ENCODE peak calls at places on chromosomes 12 and 14, in four cellular contexts. Y, U, V and I are unnamed samples.

GRCh38 chr14:29486132-29486531 is 441.5 kb downstream of the PRKD1 start:
- DNase-seq in U (no peak), V (no peak), Y (no peak), I (no peak)

GRCh38 chr14:95260537-95261440 is 58.9 kb downstream of the CLMN start:
- DNase-seq in V (no peak), Y (no peak), U (no peak), I (no peak)

GRCh38 chr12:47864646-47865235 is 40.1 kb downstream of the VDR start:
- DNase-seq in V (no peak), U (no peak), Y (no peak), I (peak)

GRCh38 chr12:48351022-48351708 is 446 bp upstream of the ZNF641 start:
- DNase-seq in V (peak), Y (no peak), U (peak), I (peak)

GRCh38 chr14:65210118-65210826 is 108.0 kb upstream of the MAX start:
- DNase-seq in V (no peak), Y (no peak), U (no peak), I (no peak)

GRCh38 chr14:35985504-35986218 is 159.5 kb downstream of the BRMS1L start:
- DNase-seq in Y (no peak), V (no peak), U (no peak), I (no peak)

GRCh38 chr14:68950111-68950510 is 29.0 kb downstream of the ACTN1 start:
- DNase-seq in U (no peak), V (no peak), Y (no peak), I (no peak)

GRCh38 chr14:94051115-94051514 is 25.0 kb downstream of the OTUB2 start:
- DNase-seq in V (peak), Y (no peak), U (peak), I (no peak)

GRCh38 chr12:40093512-40093911 is 12.4 kb downstream of the SLC2A13 start:
- DNase-seq in Y (no peak), V (no peak), U (no peak), I (no peak)

DNA sequence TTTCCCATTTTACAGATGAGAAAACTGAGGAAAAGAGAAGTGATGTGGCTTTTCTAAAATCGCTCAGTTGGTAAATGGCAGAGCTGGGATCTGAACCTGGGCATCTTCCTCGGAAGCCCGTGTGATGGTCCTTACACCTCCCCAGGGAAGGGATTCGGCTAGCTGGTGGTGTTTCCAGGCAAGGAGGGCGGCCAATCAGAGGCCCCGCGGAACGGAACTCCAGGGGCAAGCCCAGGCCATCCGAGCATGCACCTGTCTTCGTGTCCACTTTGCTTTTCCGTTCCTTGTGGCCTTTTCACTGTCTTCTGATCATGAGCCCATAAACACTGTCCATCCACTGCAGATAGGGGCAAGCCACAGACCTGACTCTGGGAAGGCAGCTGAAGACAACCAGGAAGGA is 114.8 kb upstream of the TMEM132D start:
- DNase-seq in V (no peak), Y (no peak), U (no peak), I (no peak)
- H3K27ac ChIP-seq in V (no peak), Y (no peak), U (peak), I (no peak)

GRCh38 chr12:27732281-27732680 is 21.6 kb downstream of the MRPS35 start:
- DNase-seq in U (no peak), V (no peak), Y (no peak), I (no peak)
- TF ChIP-seq CTCF in U (no peak), V (no peak), Y (peak), I (peak)

GRCh38 chr14:89185919-89186849 is 230.8 kb downstream of the FOXN3 start:
- DNase-seq in Y (no peak), V (peak), U (no peak), I (no peak)
- H3K27ac ChIP-seq in Y (peak), V (peak), U (peak), I (no peak)

DNA sequence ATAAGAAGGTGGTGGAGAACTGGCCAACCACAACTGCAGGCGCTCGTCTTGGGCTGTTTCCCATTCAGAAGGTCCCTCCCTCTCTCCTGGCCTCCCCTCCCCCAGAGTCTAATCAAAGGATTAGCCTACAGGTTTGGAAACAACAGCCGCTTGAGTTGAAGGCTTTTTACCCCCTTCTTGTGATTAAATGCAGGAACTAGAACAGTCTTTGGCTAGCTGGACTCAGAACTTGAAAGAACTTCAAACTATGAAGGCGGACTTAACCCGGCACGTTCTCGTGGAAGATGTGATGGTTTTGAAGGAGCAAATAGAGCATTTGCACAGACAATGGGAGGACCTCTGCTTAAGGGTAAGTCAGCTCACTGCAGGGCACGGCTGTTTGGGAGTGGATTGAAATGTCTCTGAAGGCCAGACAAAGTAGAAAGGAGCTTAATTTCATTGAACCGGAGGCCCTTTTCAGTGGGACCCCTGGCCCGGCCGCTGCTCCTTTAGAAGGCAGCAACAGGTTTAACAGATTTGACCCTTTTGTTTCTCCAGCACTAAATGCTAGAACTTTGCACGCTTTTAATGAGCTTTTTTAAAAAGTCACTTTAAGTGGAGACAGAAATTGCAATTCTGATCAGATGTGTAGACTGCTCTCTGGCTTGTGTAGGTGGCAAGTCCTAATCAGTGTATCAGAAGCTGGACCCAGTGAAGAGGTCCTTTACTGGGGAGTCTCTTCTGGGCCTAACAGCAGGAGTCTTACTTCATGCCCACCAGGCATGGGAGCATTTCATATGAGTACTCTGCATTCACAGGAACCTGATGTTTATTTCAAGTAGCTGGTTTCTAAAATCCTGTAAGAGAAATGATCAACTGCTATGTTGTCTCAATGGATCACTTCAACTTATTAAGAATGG is 107.7 kb downstream of the ESR2 start:
- DNase-seq in U (no peak), V (no peak), Y (no peak), I (no peak)
- TF ChIP-seq CTCF in U (no peak), V (no peak), Y (no peak), I (no peak)

GRCh38 chr14:75144944-75145343 is 18.1 kb upstream of the NEK9 start:
- DNase-seq in Y (no peak), U (no peak), V (no peak), I (no peak)

GRCh38 chr14:75141967-75142366 is 15.1 kb upstream of the NEK9 start:
- DNase-seq in V (no peak), U (no peak), Y (no peak), I (no peak)

GRCh38 chr14:75142494-75142893 is 15.6 kb upstream of the NEK9 start:
- DNase-seq in U (no peak), V (no peak), Y (no peak), I (no peak)

GRCh38 chr14:75141062-75141461 is 14.2 kb upstream of the NEK9 start:
- DNase-seq in V (no peak), U (no peak), Y (no peak), I (peak)

DNA sequence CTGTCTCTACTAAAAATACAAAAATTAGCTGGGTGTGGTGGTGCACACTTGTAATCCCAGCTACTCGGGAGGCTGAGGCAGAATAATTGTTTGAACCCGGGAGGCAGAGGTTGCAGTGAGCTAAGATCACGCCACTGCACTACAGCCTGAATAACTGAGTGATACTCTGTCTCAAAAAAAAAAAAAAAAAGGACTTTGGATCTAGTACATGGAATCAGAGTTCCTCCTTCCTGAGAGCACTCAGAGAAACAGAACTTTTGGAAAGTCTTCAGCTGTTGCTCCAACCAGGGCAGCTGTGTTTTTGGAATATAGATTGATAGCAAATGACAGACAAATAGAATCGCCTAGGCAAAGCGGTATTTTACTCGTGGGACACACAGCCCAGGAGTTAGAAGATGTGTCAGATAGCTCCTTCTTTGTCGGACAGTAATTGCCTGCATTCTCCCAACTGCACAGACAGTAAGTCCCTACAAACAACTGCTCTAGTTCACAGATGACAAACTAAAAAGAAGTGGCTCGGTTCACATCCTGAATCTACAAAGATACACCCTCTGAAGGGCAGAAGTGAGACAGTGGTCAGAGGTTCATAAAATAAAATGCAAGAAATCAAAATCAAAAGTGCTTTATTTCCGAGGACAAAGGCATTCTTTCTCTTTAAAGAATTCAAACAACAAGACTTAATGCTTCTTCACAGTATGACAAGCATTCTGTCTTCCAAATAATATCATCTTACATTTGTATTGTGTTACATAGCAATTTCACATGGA is 17.1 kb upstream of the NEK9 start:
- DNase-seq in U (no peak), V (no peak), Y (no peak), I (no peak)
- H3K27ac ChIP-seq in U (peak), V (no peak), Y (peak), I (no peak)

GRCh38 chr12:31362115-31362758 is 36.3 kb upstream of the SINHCAF start:
- DNase-seq in Y (no peak), V (no peak), U (no peak), I (peak)
- TF ChIP-seq CTCF in Y (no peak), V (no peak), U (no peak), I (no peak)

GRCh38 chr12:117968826-117969659 is at the start of gene KSR2:
- DNase-seq in V (no peak), U (peak), Y (no peak), I (peak)

GRCh38 chr12:117967512-117967911 is 1.3 kb downstream of the KSR2 start:
- DNase-seq in Y (no peak), V (no peak), U (no peak), I (no peak)

GRCh38 chr12:117966511-117966910 is 2.3 kb downstream of the KSR2 start:
- DNase-seq in Y (no peak), V (no peak), U (no peak), I (no peak)

GRCh38 chr12:117967043-117967442 is 1.7 kb downstream of the KSR2 start:
- DNase-seq in Y (no peak), U (no peak), V (no peak), I (no peak)

GRCh38 chr12:117968084-117968789 is 553 bp downstream of the KSR2 start:
- DNase-seq in U (no peak), V (no peak), Y (no peak), I (no peak)
- H3K27ac ChIP-seq in U (peak), V (no peak), Y (no peak), I (no peak)

GRCh38 chr12:76080729-76081415 is 3.6 kb downstream of the NAP1L1 start:
- DNase-seq in V (no peak), U (no peak), Y (no peak), I (no peak)
- TF ChIP-seq CTCF in V (no peak), U (no peak), Y (no peak), I (peak)

GRCh38 chr12:106021516-106021915 is 117.2 kb downstream of the NUAK1 start:
- DNase-seq in Y (no peak), U (no peak), V (no peak), I (no peak)
- H3K27ac ChIP-seq in Y (no peak), U (no peak), V (no peak), I (no peak)